ENCODE peak calls at places on chromosomes 12 and 14, in four cellular contexts. Y is brain microvascular endothelial cell; F is GM13977; P is activated naive CD8-positive, alpha-beta T cell treated with anti-CD3 and anti-CD28 coated beads, Interleukin-2, amount 50 U/mL, for 24 hours. R is an unnamed sample.

GRCh38 chr12:1093166-1093751 is 102.2 kb downstream of the ERC1 start:
- DNase-seq in Y (peak; percentile 61), F (peak; percentile 31), P (peak; percentile 13), R (peak; percentile 23)

GRCh38 chr14:43449291-43449690 is 1057.8 kb downstream of the FSCB start:
- DNase-seq in F (no peak), P (no peak), Y (no peak), R (no peak)

GRCh38 chr12:123278150-123278627 is 6.5 kb upstream of the CDK2AP1 start:
- DNase-seq in Y (no peak), P (no peak), F (peak; percentile 85), R (no peak)

GRCh38 chr12:95415451-95415850 is 58.5 kb upstream of the METAP2 start:
- DNase-seq in F (no peak), P (no peak), Y (no peak), R (no peak)

GRCh38 chr14:80926706-80927384 is 14.7 kb downstream of the CEP128 start:
- DNase-seq in Y (peak; percentile 68), P (no peak), F (no peak), R (peak; percentile 41)

GRCh38 chr14:32010561-32011188 is 66.4 kb upstream of the ARHGAP5 start:
- DNase-seq in P (no peak), F (no peak), Y (peak; percentile 81), R (no peak)

GRCh38 chr12:91396296-91396695 is 213.7 kb upstream of the DCN start:
- DNase-seq in P (no peak), Y (no peak), F (no peak), R (no peak)

GRCh38 chr12:12032260-12032761 is 38.4 kb upstream of the BCL2L14 start:
- DNase-seq in Y (no peak), P (no peak), F (no peak), R (no peak)

GRCh38 chr14:51828017-51828797 is 32.2 kb upstream of the GNG2 start:
- DNase-seq in Y (peak; percentile 67), P (peak; percentile 77), F (peak; percentile 19), R (no peak)

GRCh38 chr12:47391566-47391965 is 311.8 kb upstream of the AMIGO2 start:
- DNase-seq in P (peak; percentile 76), F (no peak), Y (no peak), R (no peak)

GRCh38 chr14:92597873-92598548 is 84.4 kb downstream of the RIN3 start:
- DNase-seq in F (no peak), Y (no peak), P (no peak), R (no peak)

R was measured in GM04504.